ENCODE peak calls at places on chromosomes 11 and 22, in four cellular contexts. W is IMR-90, V is GM12878, M is K562. U is an unnamed sample. For H3K4me1, the result is how much of the 10 kb centered on the place peaks cover.

GRCh38 chr11:62508336-62509058 is 38.1 kb downstream of the AHNAK start:
- DNase-seq in V (no peak), M (peak), W (peak), U (peak)

GRCh38 chr11:68081691-68082090 is 39.5 kb downstream of the CHKA start:
- DNase-seq in M (no peak), V (no peak), W (no peak), U (no peak)

GRCh38 chr11:94671553-94672366 is 96.4 kb upstream of the AMOTL1 start:
- DNase-seq in M (no peak), W (no peak), V (no peak), U (no peak)

GRCh38 chr22:27835446-27835845 is 33.9 kb upstream of the MN1 start:
- DNase-seq in W (peak), V (no peak), M (no peak), U (no peak)

GRCh38 chr22:20642668-20643179 is 131.2 kb upstream of the SERPIND1 start:
- DNase-seq in M (no peak), W (no peak), V (no peak), U (no peak)

GRCh38 chr11:56950510-56950909 is 38.2 kb upstream of the OR5AK2 start:
- DNase-seq in W (no peak), V (no peak), M (no peak), U (no peak)

GRCh38 chr22:38077096-38077495 is 6.9 kb downstream of the SLC16A8 start:
- DNase-seq in M (no peak), V (no peak), W (no peak), U (no peak)

GRCh38 chr11:67457453-67457852 is 2.3 kb downstream of the CABP4 start:
- DNase-seq in W (no peak), V (no peak), M (no peak), U (no peak)

GRCh38 chr11:119491753-119492455 is 68.9 kb upstream of the THY1 start:
- DNase-seq in V (no peak), W (peak), M (no peak), U (no peak)

GRCh38 chr11:1384206-1384965 is 5.3 kb upstream of the BRSK2 start:
- DNase-seq in M (no peak), V (peak), W (peak), U (no peak)

GRCh38 chr11:103699656-103700055 is 336.8 kb upstream of the DDI1 start:
- DNase-seq in V (no peak), M (no peak), W (no peak), U (no peak)

GRCh38 chr11:70628881-70629844 is 230.8 kb downstream of the CTTN start:
- DNase-seq in V (no peak), W (no peak), M (peak), U (no peak)

GRCh38 chr22:20237480-20238440 is 30.4 kb downstream of the RTN4R start:
- DNase-seq in M (no peak), V (no peak), W (no peak), U (no peak)

GRCh38 chr11:59629996-59630395 is 14.4 kb upstream of the OSBP start:
- DNase-seq in V (no peak), W (no peak), M (no peak), U (no peak)

GRCh38 chr11:80462211-80462610 is 1021.4 kb upstream of the TENM4 start:
- DNase-seq in W (no peak), V (no peak), M (no peak), U (no peak)

GRCh38 chr11:59173964-59174663 is 2.2 kb downstream of the DTX4 start:
- DNase-seq in W (peak), M (no peak), V (no peak), U (no peak)

GRCh38 chr22:39727541-39727940 is 157.0 kb downstream of the CACNA1I start:
- DNase-seq in W (peak), M (no peak), V (no peak), U (peak)

GRCh38 chr22:19707347-19708322 is 6.7 kb upstream of the SEPTIN5 start:
- DNase-seq in M (peak), W (no peak), V (no peak), U (no peak)

GRCh38 chr22:46069518-46070214 is 80.7 kb upstream of the PPARA start:
- DNase-seq in M (no peak), W (peak), V (no peak), U (no peak)

GRCh38 chr11:95926714-95927113 is 2.8 kb upstream of the MTMR2 start:
- DNase-seq in V (no peak), W (no peak), M (no peak), U (no peak)

GRCh38 chr11:118162846-118163245 is 10.2 kb upstream of the SCN4B start:
- DNase-seq in V (no peak), W (no peak), M (no peak), U (no peak)

GRCh38 chr11:83724704-83725114 is 438.5 kb upstream of the CCDC90B start:
- DNase-seq in W (no peak), M (no peak), V (no peak), U (peak)
- TF ChIP-seq BHLHE40 in W (no peak), M (no peak), V (no peak), U (no peak)

DNA sequence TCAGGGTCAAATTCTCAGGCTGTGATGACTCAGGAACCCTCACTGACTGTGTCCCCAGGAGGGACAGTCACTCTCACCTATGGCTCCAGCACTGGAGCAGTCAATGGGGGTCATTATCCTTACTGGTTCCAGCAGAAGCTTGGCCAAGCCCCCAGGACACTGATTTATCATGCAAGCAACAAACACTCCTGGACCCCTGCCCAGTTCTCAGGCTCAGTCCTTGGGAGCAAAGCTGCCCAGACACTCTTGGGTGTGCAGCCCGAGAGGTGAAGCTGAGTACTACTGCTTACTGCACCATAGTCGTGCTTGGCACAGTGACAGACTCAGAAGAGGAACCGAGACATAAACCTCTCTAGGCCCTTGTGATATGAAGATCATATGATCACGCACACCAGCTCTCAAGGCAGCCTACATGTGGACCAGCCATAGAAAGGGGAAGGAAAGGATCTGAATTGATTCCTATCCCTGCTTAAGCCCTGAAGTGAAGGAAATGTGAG is 58.2 kb downstream of the ZNF280B start:
- DNase-seq in V (peak), M (no peak), W (no peak), U (no peak)
- H3K4me1 ChIP-seq in V (under half), M (under half), W (under half), U (under half)

GRCh38 chr11:27458182-27458581 is 14.4 kb downstream of the LGR4 start:
- DNase-seq in M (no peak), W (no peak), V (no peak), U (no peak)

GRCh38 chr11:27456802-27457329 is 15.7 kb downstream of the LGR4 start:
- DNase-seq in W (no peak), V (no peak), M (no peak), U (no peak)

GRCh38 chr11:27453701-27454100 is 18.9 kb downstream of the LGR4 start:
- DNase-seq in V (no peak), W (no peak), M (no peak), U (no peak)

GRCh38 chr11:27455667-27456066 is 16.9 kb downstream of the LGR4 start:
- DNase-seq in V (no peak), M (no peak), W (no peak), U (no peak)

GRCh38 chr11:27456140-27456801 is 16.3 kb downstream of the LGR4 start:
- DNase-seq in M (no peak), W (peak), V (no peak), U (no peak)
- TF ChIP-seq ELK1 in M (no peak), W (no peak), V (no peak), U (no peak)

DNA sequence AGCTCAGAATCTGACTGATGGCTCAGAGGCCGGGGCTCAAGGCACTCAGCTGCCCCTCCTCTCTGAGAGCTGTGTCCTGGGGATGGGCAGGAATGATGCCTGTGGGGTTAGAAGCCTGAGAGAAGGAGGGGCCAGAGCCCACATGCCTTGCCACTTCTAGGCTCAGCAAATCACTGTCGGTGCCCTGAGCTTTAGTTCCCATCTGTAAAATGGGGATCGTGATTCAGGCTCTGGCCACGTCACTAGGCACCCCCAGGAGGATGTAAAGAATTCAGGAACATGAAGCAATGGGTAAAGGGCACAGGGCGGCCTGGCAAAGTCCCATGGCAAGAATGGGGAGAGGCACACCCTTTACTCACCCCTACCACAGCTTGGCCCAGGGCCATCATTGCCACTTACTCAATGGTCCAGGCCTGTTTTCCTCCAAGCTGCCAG is 3.5 kb upstream of the CDC42EP2 start:
- DNase-seq in M (no peak), V (no peak), W (no peak), U (no peak)
- TF ChIP-seq BHLHE40 in M (no peak), V (no peak), W (no peak), U (no peak)